ENCODE peak calls at places on chromosomes 4 and X, in six cellular contexts. T is IMR-90, H is AG10803, X is GM06990, W is Peyer's patch, E is PC-3. Y is an unnamed sample.

GRCh38 chr4:4582653-4583052 is 40.8 kb upstream of the STX18 start:
- DNase-seq in T (no peak), H (no peak), X (no peak), W (no peak), E (no peak), Y (no peak)

GRCh38 chrX:53257670-53258423 is 23.5 kb downstream of the IQSEC2 start:
- DNase-seq in T (no peak), H (no peak), X (no peak), W (no peak), E (no peak), Y (no peak)

GRCh38 chr4:52837716-52838558 is 24.2 kb upstream of the RASL11B start:
- DNase-seq in T (peak; percentile 66), H (peak; percentile 80), X (no peak), W (no peak), E (peak; percentile 87), Y (peak; percentile 80)

GRCh38 chr4:19329631-19330030 is 922.1 kb upstream of the SLIT2 start:
- DNase-seq in T (peak; percentile 41), H (peak; percentile 80), X (no peak), W (no peak), E (no peak), Y (peak; percentile 45)

GRCh38 chr4:57119054-57119651 is 9.0 kb upstream of the IGFBP7 start:
- DNase-seq in T (peak; percentile 96), H (peak; percentile 93), X (no peak), W (no peak), E (peak; percentile 60), Y (peak; percentile 93)

GRCh38 chrX:7109838-7110793 is 37.4 kb upstream of the STS start:
- DNase-seq in T (no peak), H (no peak), X (peak; percentile 70), W (no peak), E (no peak), Y (no peak)

GRCh38 chrX:45421806-45422205 is 221.1 kb upstream of the DIPK2B start:
- DNase-seq in T (no peak), H (no peak), X (no peak), W (no peak), E (no peak), Y (no peak)

GRCh38 chr4:94798808-94799207 is 41.1 kb downstream of the BMPR1B start:
- DNase-seq in T (peak; percentile 55), H (peak; percentile 18), X (no peak), W (no peak), E (peak; percentile 14), Y (peak; percentile 4)

GRCh38 chrX:63889001-63889400 is 104.0 kb upstream of the ARHGEF9 start:
- DNase-seq in T (peak; percentile 41), H (peak; percentile 84), X (no peak), W (no peak), E (peak; percentile 34), Y (peak; percentile 70)

GRCh38 chr4:182862921-182863320 is 54.3 kb downstream of the DCTD start:
- DNase-seq in T (no peak), H (no peak), X (no peak), W (no peak), E (no peak), Y (no peak)

GRCh38 chr4:136900706-136901105 is 631.6 kb downstream of the PCDH18 start:
- DNase-seq in T (no peak), H (no peak), X (no peak), W (no peak), E (no peak), Y (no peak)

GRCh38 chr4:92251711-92252110 is 52.1 kb upstream of the GRID2 start:
- DNase-seq in T (no peak), H (no peak), X (no peak), W (no peak), E (no peak), Y (no peak)

GRCh38 chr4:94548571-94548970 is 96.8 kb downstream of the PDLIM5 start:
- DNase-seq in T (peak; percentile 82), H (peak; percentile 74), X (no peak), W (no peak), E (peak; percentile 86), Y (peak; percentile 51)

GRCh38 chr4:5381981-5382441 is 326.3 kb downstream of the EVC2 start:
- DNase-seq in T (peak; percentile 94), H (peak; percentile 48), X (no peak), W (no peak), E (peak; percentile 90), Y (no peak)

GRCh38 chr4:70676554-70677090 is 10.3 kb upstream of the JCHAIN start:
- DNase-seq in T (no peak), H (no peak), X (no peak), W (no peak), E (no peak), Y (no peak)

GRCh38 chrX:130916636-130917422 is 13.8 kb upstream of the ENOX2 start:
- DNase-seq in T (peak; percentile 54), H (peak; percentile 44), X (peak; percentile 10), W (no peak), E (peak; percentile 42), Y (peak; percentile 65)

GRCh38 chr4:76535603-76536380 is 100.8 kb downstream of the SHROOM3 start:
- DNase-seq in T (peak; percentile 43), H (peak; percentile 68), X (no peak), W (no peak), E (peak; percentile 94), Y (peak; percentile 46)

GRCh38 chrX:132463411-132463810 is 25.4 kb downstream of the MBNL3 start:
- DNase-seq in T (peak; percentile 6), H (no peak), X (no peak), W (no peak), E (peak; percentile 73), Y (no peak)

GRCh38 chrX:1389993-1390285 is 2.0 kb downstream of the SLC25A6 start:
- DNase-seq in T (no peak), H (no peak), X (no peak), W (no peak), E (no peak), Y (no peak)

GRCh38 chrX:1392376-1393130 is 640 bp upstream of the SLC25A6 start:
- DNase-seq in T (peak; percentile 52), H (peak; percentile 67), X (no peak), W (peak; percentile 89), E (peak; percentile 45), Y (peak; percentile 77)

GRCh38 chrX:1391370-1391706 is 575 bp downstream of the SLC25A6 start:
- DNase-seq in T (no peak), H (no peak), X (no peak), W (no peak), E (peak; percentile 76), Y (no peak)

GRCh38 chrX:1390621-1391369 is 1.1 kb downstream of the SLC25A6 start:
- DNase-seq in T (no peak), H (no peak), X (no peak), W (peak; percentile 51), E (no peak), Y (no peak)

GRCh38 chrX:1391707-1392375 is at the start of gene SLC25A6:
- DNase-seq in T (peak; percentile 95), H (peak; percentile 96), X (peak; percentile 100), W (peak; percentile 100), E (peak; percentile 94), Y (peak; percentile 98)
- TF ChIP-seq CTCF in T (no peak), H (no peak), X (peak; percentile 7), W (peak; percentile 35), E (no peak), Y (no peak)

DNA sequence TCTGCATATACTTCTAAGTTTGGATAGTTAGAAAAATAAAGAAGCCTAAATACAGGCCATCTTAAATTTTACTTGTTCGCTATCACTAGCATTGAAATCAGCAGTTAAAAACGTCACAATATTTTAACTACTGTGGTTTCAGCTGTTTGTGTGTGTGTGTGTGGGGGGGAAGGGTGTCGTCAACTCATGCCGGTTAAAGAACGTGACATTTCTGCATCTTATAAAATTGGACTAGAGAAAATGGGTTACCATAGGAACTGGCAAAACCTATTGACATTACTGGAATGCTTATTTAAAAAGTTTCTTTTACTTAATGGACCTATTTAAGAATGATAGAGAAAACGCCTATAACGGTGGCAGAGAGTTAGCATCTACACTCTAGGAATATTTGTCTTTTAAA is 1.2 kb upstream of the CNKSR2 start:
- DNase-seq in T (no peak), H (no peak), X (no peak), W (no peak), E (no peak), Y (no peak)
- H3K4me3 ChIP-seq in T (no peak overlapping the region), H (no peak overlapping the region), X (no peak overlapping the region), W (no peak overlapping the region), E (no peak overlapping the region), Y (no peak overlapping the region)

GRCh38 chr4:1802720-1803522 is 9.8 kb downstream of the FGFR3 start:
- DNase-seq in T (no peak), H (no peak), X (no peak), W (no peak), E (no peak), Y (no peak)

GRCh38 chr4:1800805-1801204 is 7.7 kb downstream of the FGFR3 start:
- DNase-seq in T (no peak), H (no peak), X (no peak), W (no peak), E (no peak), Y (no peak)

GRCh38 chr4:1803523-1804423 is 10.7 kb downstream of the FGFR3 start:
- DNase-seq in T (no peak), H (no peak), X (no peak), W (no peak), E (no peak), Y (no peak)

GRCh38 chr4:1801286-1801958 is 8.3 kb downstream of the FGFR3 start:
- DNase-seq in T (no peak), H (no peak), X (no peak), W (no peak), E (no peak), Y (no peak)

GRCh38 chr4:1802151-1802715 is 9.1 kb downstream of the FGFR3 start:
- DNase-seq in T (no peak), H (peak; percentile 72), X (no peak), W (no peak), E (no peak), Y (peak; percentile 81)
- TF ChIP-seq CTCF in T (no peak), H (no peak), X (no peak), W (no peak), E (no peak), Y (no peak)

GRCh38 chr4:88820723-88821368 is 123.2 kb upstream of the NAP1L5 start:
- DNase-seq in T (peak; percentile 2), H (no peak), X (no peak), W (no peak), E (peak; percentile 27), Y (peak; percentile 41)
- H3K4me3 ChIP-seq in T (peak overlapping the region; percentile 58), H (no peak overlapping the region), X (no peak overlapping the region), W (peak overlapping the region; percentile 67), E (peak overlapping the region; percentile 72), Y (no peak overlapping the region)

Y was measured in foreskin fibroblast.